ENCODE peak calls at places on chromosomes 12 and 14, in eight cellular contexts. One of them, this sample, is unnamed.

GRCh38 chr12:30110970-30111586 is 327.3 kb upstream of the TMTC1 start:
- DNase-seq in stimulated activated effector memory CD8-positive, alpha-beta T cell treated with anti-CD3 and anti-CD28 coated beads, Interleukin-12 subunit alpha, Interleukin-12 subunit beta, amount 100 ng/mL, for 72 hours: no peak
- DNase-seq in HFFc6: no peak
- DNase-seq in coronary artery: no peak
- DNase-seq in ACHN: no peak
- DNase-seq in adipocyte: peak
- DNase-seq in NB4: no peak
- DNase-seq in stomach: no peak
- DNase-seq in this sample: no peak

GRCh38 chr12:43550831-43551270 is 1.2 kb downstream of the ADAMTS20 start:
- DNase-seq in adipocyte: no peak
- DNase-seq in stomach: no peak
- DNase-seq in coronary artery: no peak
- DNase-seq in HFFc6: no peak
- DNase-seq in NB4: no peak
- DNase-seq in ACHN: no peak
- DNase-seq in stimulated activated effector memory CD8-positive, alpha-beta T cell treated with anti-CD3 and anti-CD28 coated beads, Interleukin-12 subunit alpha, Interleukin-12 subunit beta, amount 100 ng/mL, for 72 hours: no peak
- DNase-seq in this sample: no peak

GRCh38 chr12:132348176-132348575 is 18.8 kb upstream of the GALNT9 start:
- DNase-seq in coronary artery: no peak
- DNase-seq in adipocyte: no peak
- DNase-seq in stimulated activated effector memory CD8-positive, alpha-beta T cell treated with anti-CD3 and anti-CD28 coated beads, Interleukin-12 subunit alpha, Interleukin-12 subunit beta, amount 100 ng/mL, for 72 hours: no peak
- DNase-seq in stomach: no peak
- DNase-seq in ACHN: no peak
- DNase-seq in NB4: no peak
- DNase-seq in HFFc6: no peak
- DNase-seq in this sample: no peak

GRCh38 chr12:119230804-119231203 is 52.1 kb downstream of the HSPB8 start:
- DNase-seq in coronary artery: no peak
- DNase-seq in ACHN: no peak
- DNase-seq in adipocyte: no peak
- DNase-seq in stimulated activated effector memory CD8-positive, alpha-beta T cell treated with anti-CD3 and anti-CD28 coated beads, Interleukin-12 subunit alpha, Interleukin-12 subunit beta, amount 100 ng/mL, for 72 hours: no peak
- DNase-seq in stomach: no peak
- DNase-seq in HFFc6: no peak
- DNase-seq in NB4: no peak
- DNase-seq in this sample: no peak

GRCh38 chr12:52873513-52873831 is 24.7 kb upstream of the KRT78 start:
- DNase-seq in stomach: no peak
- DNase-seq in HFFc6: no peak
- DNase-seq in ACHN: no peak
- DNase-seq in stimulated activated effector memory CD8-positive, alpha-beta T cell treated with anti-CD3 and anti-CD28 coated beads, Interleukin-12 subunit alpha, Interleukin-12 subunit beta, amount 100 ng/mL, for 72 hours: no peak
- DNase-seq in adipocyte: no peak
- DNase-seq in coronary artery: no peak
- DNase-seq in NB4: no peak
- DNase-seq in this sample: no peak

GRCh38 chr12:89385965-89386537 is 33.8 kb upstream of the DUSP6 start:
- DNase-seq in coronary artery: no peak
- DNase-seq in HFFc6: no peak
- DNase-seq in adipocyte: no peak
- DNase-seq in NB4: no peak
- DNase-seq in ACHN: no peak
- DNase-seq in stomach: no peak
- DNase-seq in stimulated activated effector memory CD8-positive, alpha-beta T cell treated with anti-CD3 and anti-CD28 coated beads, Interleukin-12 subunit alpha, Interleukin-12 subunit beta, amount 100 ng/mL, for 72 hours: no peak
- DNase-seq in this sample: no peak

GRCh38 chr12:121318121-121318520 is 21.6 kb upstream of the CAMKK2 start:
- DNase-seq in stomach: no peak
- DNase-seq in HFFc6: no peak
- DNase-seq in NB4: no peak
- DNase-seq in ACHN: no peak
- DNase-seq in stimulated activated effector memory CD8-positive, alpha-beta T cell treated with anti-CD3 and anti-CD28 coated beads, Interleukin-12 subunit alpha, Interleukin-12 subunit beta, amount 100 ng/mL, for 72 hours: no peak
- DNase-seq in adipocyte: no peak
- DNase-seq in coronary artery: no peak
- DNase-seq in this sample: no peak

GRCh38 chr12:45369065-45369464 is 153.2 kb downstream of the ANO6 start:
- DNase-seq in stimulated activated effector memory CD8-positive, alpha-beta T cell treated with anti-CD3 and anti-CD28 coated beads, Interleukin-12 subunit alpha, Interleukin-12 subunit beta, amount 100 ng/mL, for 72 hours: no peak
- DNase-seq in HFFc6: peak
- DNase-seq in stomach: no peak
- DNase-seq in adipocyte: peak
- DNase-seq in coronary artery: no peak
- DNase-seq in ACHN: peak
- DNase-seq in NB4: peak
- DNase-seq in this sample: no peak

GRCh38 chr12:91772411-91772810 is 373.2 kb downstream of the BTG1 start:
- DNase-seq in stimulated activated effector memory CD8-positive, alpha-beta T cell treated with anti-CD3 and anti-CD28 coated beads, Interleukin-12 subunit alpha, Interleukin-12 subunit beta, amount 100 ng/mL, for 72 hours: no peak
- DNase-seq in HFFc6: no peak
- DNase-seq in adipocyte: no peak
- DNase-seq in coronary artery: no peak
- DNase-seq in NB4: no peak
- DNase-seq in ACHN: no peak
- DNase-seq in stomach: no peak
- DNase-seq in this sample: no peak

GRCh38 chr14:104732355-104732804 is 8.4 kb downstream of the ADSS1 start:
- DNase-seq in stimulated activated effector memory CD8-positive, alpha-beta T cell treated with anti-CD3 and anti-CD28 coated beads, Interleukin-12 subunit alpha, Interleukin-12 subunit beta, amount 100 ng/mL, for 72 hours: no peak
- DNase-seq in NB4: no peak
- DNase-seq in adipocyte: no peak
- DNase-seq in stomach: peak
- DNase-seq in coronary artery: peak
- DNase-seq in HFFc6: no peak
- DNase-seq in ACHN: no peak
- DNase-seq in this sample: peak

GRCh38 chr14:23697689-23698088 is 61.5 kb downstream of the DHRS2 start:
- DNase-seq in stomach: no peak
- DNase-seq in ACHN: no peak
- DNase-seq in stimulated activated effector memory CD8-positive, alpha-beta T cell treated with anti-CD3 and anti-CD28 coated beads, Interleukin-12 subunit alpha, Interleukin-12 subunit beta, amount 100 ng/mL, for 72 hours: no peak
- DNase-seq in coronary artery: no peak
- DNase-seq in adipocyte: no peak
- DNase-seq in NB4: peak
- DNase-seq in HFFc6: no peak
- DNase-seq in this sample: no peak

GRCh38 chr14:55329999-55330710 is 58.9 kb downstream of the FBXO34 start:
- DNase-seq in ACHN: no peak
- DNase-seq in stimulated activated effector memory CD8-positive, alpha-beta T cell treated with anti-CD3 and anti-CD28 coated beads, Interleukin-12 subunit alpha, Interleukin-12 subunit beta, amount 100 ng/mL, for 72 hours: no peak
- DNase-seq in stomach: no peak
- DNase-seq in HFFc6: peak
- DNase-seq in NB4: no peak
- DNase-seq in coronary artery: no peak
- DNase-seq in adipocyte: peak
- DNase-seq in this sample: no peak

GRCh38 chr12:99711246-99711645 is 63.7 kb downstream of the GARIN6 start:
- DNase-seq in NB4: no peak
- DNase-seq in ACHN: no peak
- DNase-seq in stimulated activated effector memory CD8-positive, alpha-beta T cell treated with anti-CD3 and anti-CD28 coated beads, Interleukin-12 subunit alpha, Interleukin-12 subunit beta, amount 100 ng/mL, for 72 hours: no peak
- DNase-seq in HFFc6: no peak
- DNase-seq in adipocyte: no peak
- DNase-seq in coronary artery: no peak
- DNase-seq in stomach: no peak
- DNase-seq in this sample: no peak

GRCh38 chr12:110581951-110582285 is 1.2 kb downstream of the PPTC7 start:
- DNase-seq in NB4: no peak
- DNase-seq in coronary artery: no peak
- DNase-seq in adipocyte: no peak
- DNase-seq in stimulated activated effector memory CD8-positive, alpha-beta T cell treated with anti-CD3 and anti-CD28 coated beads, Interleukin-12 subunit alpha, Interleukin-12 subunit beta, amount 100 ng/mL, for 72 hours: no peak
- DNase-seq in HFFc6: no peak
- DNase-seq in ACHN: peak
- DNase-seq in stomach: no peak
- DNase-seq in this sample: no peak

GRCh38 chr12:59940676-59941342 is 345.0 kb downstream of the SLC16A7 start:
- DNase-seq in stimulated activated effector memory CD8-positive, alpha-beta T cell treated with anti-CD3 and anti-CD28 coated beads, Interleukin-12 subunit alpha, Interleukin-12 subunit beta, amount 100 ng/mL, for 72 hours: no peak
- DNase-seq in HFFc6: no peak
- DNase-seq in adipocyte: no peak
- DNase-seq in ACHN: peak
- DNase-seq in coronary artery: no peak
- DNase-seq in NB4: no peak
- DNase-seq in stomach: no peak
- DNase-seq in this sample: no peak

GRCh38 chr12:113065126-113066007 is 8.8 kb downstream of the DTX1 start:
- DNase-seq in ACHN: peak
- DNase-seq in stomach: no peak
- DNase-seq in NB4: peak
- DNase-seq in stimulated activated effector memory CD8-positive, alpha-beta T cell treated with anti-CD3 and anti-CD28 coated beads, Interleukin-12 subunit alpha, Interleukin-12 subunit beta, amount 100 ng/mL, for 72 hours: no peak
- DNase-seq in adipocyte: peak
- DNase-seq in coronary artery: no peak
- DNase-seq in HFFc6: no peak
- DNase-seq in this sample: no peak

GRCh38 chr12:111349101-111349747 is 19.7 kb downstream of the PHETA1 start:
- DNase-seq in ACHN: no peak
- DNase-seq in stomach: no peak
- DNase-seq in stimulated activated effector memory CD8-positive, alpha-beta T cell treated with anti-CD3 and anti-CD28 coated beads, Interleukin-12 subunit alpha, Interleukin-12 subunit beta, amount 100 ng/mL, for 72 hours: no peak
- DNase-seq in coronary artery: no peak
- DNase-seq in adipocyte: no peak
- DNase-seq in HFFc6: no peak
- DNase-seq in NB4: no peak
- DNase-seq in this sample: no peak

GRCh38 chr12:28161697-28162096 is 28.6 kb upstream of the CCDC91 start:
- DNase-seq in stimulated activated effector memory CD8-positive, alpha-beta T cell treated with anti-CD3 and anti-CD28 coated beads, Interleukin-12 subunit alpha, Interleukin-12 subunit beta, amount 100 ng/mL, for 72 hours: no peak
- DNase-seq in HFFc6: no peak
- DNase-seq in NB4: no peak
- DNase-seq in coronary artery: no peak
- DNase-seq in adipocyte: no peak
- DNase-seq in stomach: no peak
- DNase-seq in ACHN: no peak
- DNase-seq in this sample: no peak

GRCh38 chr12:14366211-14366762 is 805 bp downstream of the ATF7IP start:
- DNase-seq in ACHN: no peak
- DNase-seq in coronary artery: no peak
- DNase-seq in adipocyte: peak
- DNase-seq in stomach: no peak
- DNase-seq in stimulated activated effector memory CD8-positive, alpha-beta T cell treated with anti-CD3 and anti-CD28 coated beads, Interleukin-12 subunit alpha, Interleukin-12 subunit beta, amount 100 ng/mL, for 72 hours: no peak
- DNase-seq in NB4: peak
- DNase-seq in HFFc6: peak
- DNase-seq in this sample: no peak

GRCh38 chr12:116220756-116221155 is 56.7 kb downstream of the MED13L start:
- DNase-seq in adipocyte: no peak
- DNase-seq in stomach: no peak
- DNase-seq in NB4: no peak
- DNase-seq in coronary artery: no peak
- DNase-seq in HFFc6: no peak
- DNase-seq in ACHN: no peak
- DNase-seq in stimulated activated effector memory CD8-positive, alpha-beta T cell treated with anti-CD3 and anti-CD28 coated beads, Interleukin-12 subunit alpha, Interleukin-12 subunit beta, amount 100 ng/mL, for 72 hours: no peak
- DNase-seq in this sample: no peak

GRCh38 chr14:70662816-70663215 is 21.1 kb downstream of the TTC9 start:
- DNase-seq in ACHN: no peak
- DNase-seq in adipocyte: no peak
- DNase-seq in HFFc6: no peak
- DNase-seq in NB4: no peak
- DNase-seq in stomach: no peak
- DNase-seq in stimulated activated effector memory CD8-positive, alpha-beta T cell treated with anti-CD3 and anti-CD28 coated beads, Interleukin-12 subunit alpha, Interleukin-12 subunit beta, amount 100 ng/mL, for 72 hours: no peak
- DNase-seq in coronary artery: no peak
- DNase-seq in this sample: no peak

GRCh38 chr12:52813885-52814709 is at the start of gene KRT4:
- DNase-seq in coronary artery: no peak
- DNase-seq in stimulated activated effector memory CD8-positive, alpha-beta T cell treated with anti-CD3 and anti-CD28 coated beads, Interleukin-12 subunit alpha, Interleukin-12 subunit beta, amount 100 ng/mL, for 72 hours: no peak
- DNase-seq in adipocyte: no peak
- DNase-seq in NB4: no peak
- DNase-seq in stomach: no peak
- DNase-seq in ACHN: no peak
- DNase-seq in HFFc6: peak
- DNase-seq in this sample: no peak